ENCODE peak calls at places on chromosomes 6 and 20, in nine cellular contexts. Q, C, Y, G, U, H, L, W and S are unnamed samples.

GRCh38 chr20:50052550-50052949 is 60.4 kb downstream of the UBE2V1 start:
- DNase-seq in H (no peak), Y (no peak), L (no peak), Q (no peak), U (no peak), C (no peak), W (no peak), G (no peak), S (no peak)

GRCh38 chr6:101478891-101479290 is 85.4 kb downstream of the GRIK2 start:
- DNase-seq in H (no peak), Q (no peak), W (no peak), Y (no peak), C (no peak), L (no peak), G (no peak), U (no peak), S (peak)

GRCh38 chr6:159762681-159763293 is 942 bp downstream of the ACAT2 start:
- DNase-seq in W (peak), G (no peak), Y (peak), C (no peak), Q (peak), L (peak), H (no peak), U (no peak), S (no peak)

GRCh38 chr6:105645958-105646357 is 243.1 kb upstream of the PREP start:
- DNase-seq in H (no peak), Y (no peak), C (no peak), G (no peak), Q (no peak), W (no peak), L (no peak), U (no peak), S (no peak)

GRCh38 chr20:438581-439469 is 23.5 kb downstream of the TBC1D20 start:
- DNase-seq in C (no peak), L (peak), Y (no peak), H (no peak), U (no peak), G (no peak), Q (no peak), W (no peak), S (no peak)

GRCh38 chr20:44642203-44643153 is 9.0 kb downstream of the ADA start:
- DNase-seq in C (peak), U (peak), Q (peak), L (peak), G (no peak), H (peak), Y (peak), W (peak), S (peak)

GRCh38 chr6:30769088-30769852 is 24.9 kb upstream of the IER3 start:
- DNase-seq in L (peak), U (peak), G (no peak), C (peak), H (peak), W (peak), Y (peak), Q (no peak), S (peak)

GRCh38 chr20:10558635-10559187 is 115.1 kb downstream of the JAG1 start:
- DNase-seq in U (peak), Q (no peak), L (peak), W (peak), C (no peak), H (no peak), G (no peak), Y (no peak), S (peak)

GRCh38 chr20:61424628-61425420 is 172.8 kb downstream of the CDH4 start:
- DNase-seq in U (no peak), W (no peak), Y (no peak), C (no peak), L (no peak), Q (no peak), G (no peak), H (no peak), S (no peak)

GRCh38 chr6:31836676-31837611 is 9.4 kb downstream of the HSPA1B start:
- DNase-seq in G (no peak), Y (no peak), L (no peak), H (no peak), W (no peak), Q (no peak), C (no peak), U (no peak), S (peak)
- TF ChIP-seq CTCF in G (peak), Y (no peak), L (no peak), H (peak), W (peak), Q (no peak), C (no peak), U (no peak), S (peak)

DNA sequence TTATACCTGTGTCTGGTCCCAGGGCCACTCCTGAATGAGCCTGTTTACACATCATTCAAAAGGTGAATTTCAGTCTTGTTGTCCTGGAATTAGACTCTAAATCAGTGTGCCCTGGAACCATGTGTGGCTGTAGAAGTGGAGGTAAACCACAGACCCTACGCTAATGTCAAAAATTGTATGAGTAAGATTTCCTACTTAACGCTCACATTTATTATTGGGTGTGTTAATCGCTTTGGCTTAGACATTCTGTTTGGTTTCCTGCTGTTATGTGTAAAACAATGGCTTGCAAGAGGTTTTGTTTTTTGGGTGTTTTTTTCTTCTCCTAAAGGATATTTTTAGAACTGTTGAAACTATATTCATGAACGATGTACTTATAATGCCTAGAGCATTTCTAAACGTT is 19.3 kb downstream of the PLCB1 start:
- DNase-seq in C (no peak), G (no peak), U (no peak), L (no peak), Q (no peak), H (no peak), Y (no peak), W (peak), S (no peak)
- H3K4me3 ChIP-seq in C (no peak), G (no peak), U (no peak), L (no peak), Q (no peak), H (no peak), Y (no peak), W (no peak), S (no peak)

DNA sequence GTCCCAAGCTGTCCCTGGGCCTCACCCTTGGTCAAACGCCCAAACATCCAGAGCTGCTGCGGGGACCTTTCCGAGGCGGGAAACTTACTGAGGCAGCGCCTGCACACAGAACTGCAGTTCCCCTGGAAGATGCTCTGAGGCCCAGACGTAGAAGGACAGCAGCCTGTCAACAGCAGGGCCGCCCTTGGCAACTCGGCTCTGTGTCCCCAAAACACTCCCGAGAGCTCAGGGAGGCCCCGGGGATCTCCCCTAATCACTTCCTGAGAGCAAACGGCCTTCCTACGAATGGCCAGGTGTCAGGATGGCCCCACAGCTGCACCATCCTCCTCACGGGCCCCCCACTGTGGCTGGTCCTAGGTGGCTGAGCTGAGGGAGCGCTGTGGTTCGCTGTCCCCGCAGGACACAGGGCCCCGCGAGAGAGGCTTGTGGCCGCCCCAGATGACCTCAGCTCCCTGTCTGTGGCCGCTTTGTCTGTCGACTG is 46.1 kb downstream of the DLL1 start:
- DNase-seq in W (no peak), Y (no peak), G (no peak), C (no peak), L (no peak), H (no peak), U (no peak), Q (no peak), S (no peak)
- TF ChIP-seq CTCF in W (no peak), Y (no peak), G (no peak), C (no peak), L (no peak), H (no peak), U (no peak), Q (no peak), S (no peak)

DNA sequence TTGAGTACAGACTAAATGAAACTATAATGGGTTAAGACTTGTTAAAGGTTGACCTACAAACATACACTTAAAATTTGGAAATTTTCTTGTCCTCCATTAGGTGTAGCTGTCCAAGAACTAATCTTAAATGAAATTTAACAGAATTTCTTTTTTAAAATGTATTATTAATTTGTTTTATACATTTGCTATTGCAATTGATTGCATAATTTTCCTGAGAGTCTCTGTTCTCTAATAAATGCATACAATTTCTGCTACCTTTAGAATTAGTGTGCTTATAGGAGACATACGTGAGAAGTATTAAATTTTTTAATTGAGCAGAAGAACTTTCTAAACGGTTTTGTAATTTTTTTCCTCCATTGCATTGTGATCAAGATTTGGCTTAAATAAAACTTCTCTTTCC is 1.5 kb downstream of the FAM135A start:
- DNase-seq in H (no peak), Q (no peak), U (no peak), G (no peak), L (no peak), C (no peak), Y (no peak), W (no peak), S (no peak)
- H3K4me3 ChIP-seq in H (peak), Q (no peak), U (peak), G (peak), L (no peak), C (peak), Y (peak), W (no peak), S (no peak)